ENCODE peak calls at places on chromosome 1, in nine cellular contexts. X is tibial artery; S is HS-5; K is stimulated activated CD4-positive, alpha-beta T cell treated with anti-CD3 and anti-CD28 coated beads, Interleukin-15, amount 100 ng/mL, for 48 hours; Q is psoas muscle; M is foreskin fibroblast; P is left lung; F is esophagus muscularis mucosa; B is EL. G is an unnamed sample.

GRCh38 chr1:179883040-179883501 is 986 bp downstream of the TOR1AIP1 start:
- DNase-seq in S (no peak), K (no peak), Q (no peak), F (no peak), X (no peak), P (no peak), M (no peak), B (no peak), G (no peak)

GRCh38 chr1:10434590-10434989 is 4.4 kb downstream of the CENPS start:
- DNase-seq in K (no peak), X (no peak), B (no peak), P (no peak), M (no peak), Q (no peak), F (no peak), S (no peak), G (no peak)

GRCh38 chr1:230158422-230159291 is 91.6 kb downstream of the GALNT2 start:
- DNase-seq in Q (no peak), S (no peak), F (no peak), X (no peak), M (no peak), K (no peak), P (no peak), B (no peak), G (peak; percentile 57)

GRCh38 chr1:17875882-17876280 is 120.7 kb downstream of the ACTL8 start:
- DNase-seq in S (peak; percentile 29), M (peak; percentile 68), F (no peak), X (no peak), Q (no peak), P (no peak), K (no peak), B (peak; percentile 72), G (no peak)

GRCh38 chr1:90198616-90199015 is 203.7 kb downstream of the ZNF326 start:
- DNase-seq in B (no peak), S (no peak), X (no peak), P (no peak), Q (no peak), M (no peak), K (no peak), F (no peak), G (no peak)

GRCh38 chr1:198220428-198220827 is 63.6 kb downstream of the NEK7 start:
- DNase-seq in S (peak; percentile 64), M (peak; percentile 86), F (no peak), X (no peak), K (no peak), P (no peak), B (peak; percentile 84), Q (no peak), G (no peak)

GRCh38 chr1:2170211-2170610 is 24.4 kb downstream of the FAAP20 start:
- DNase-seq in K (no peak), Q (no peak), S (no peak), F (no peak), X (no peak), M (peak; percentile 23), B (no peak), P (no peak), G (no peak)

GRCh38 chr1:89598450-89599331 is 34.2 kb upstream of the LRRC8C start:
- DNase-seq in Q (no peak), X (no peak), F (no peak), K (no peak), P (no peak), M (no peak), S (no peak), B (peak; percentile 36), G (peak; percentile 61)

GRCh38 chr1:116971965-116972675 is 29.4 kb upstream of the CD101 start:
- DNase-seq in S (no peak), Q (no peak), B (peak; percentile 22), X (no peak), F (peak; percentile 72), K (no peak), M (no peak), P (no peak), G (peak; percentile 19)

GRCh38 chr1:81650741-81651140 is 150.0 kb upstream of the ADGRL2 start:
- DNase-seq in X (no peak), F (no peak), B (no peak), M (no peak), P (no peak), S (no peak), K (no peak), Q (no peak), G (no peak)

GRCh38 chr1:177479600-177479999 is 308.8 kb downstream of the BRINP2 start:
- DNase-seq in B (no peak), M (no peak), F (no peak), K (no peak), Q (no peak), S (no peak), X (no peak), P (no peak), G (no peak)

GRCh38 chr1:115924730-115925129 is 51.6 kb upstream of the SLC22A15 start:
- DNase-seq in K (no peak), S (no peak), Q (no peak), P (no peak), F (no peak), B (no peak), M (no peak), X (no peak), G (no peak)

GRCh38 chr1:8571200-8571984 is 246.0 kb downstream of the RERE start:
- DNase-seq in M (peak; percentile 26), F (no peak), S (no peak), K (no peak), P (no peak), B (peak; percentile 14), X (peak; percentile 32), Q (no peak), G (peak; percentile 72)

GRCh38 chr1:28208818-28209441 is 23.9 kb downstream of the DNAJC8 start:
- DNase-seq in B (peak; percentile 62), Q (peak; percentile 37), S (no peak), K (peak; percentile 37), F (no peak), P (peak; percentile 56), X (peak; percentile 32), M (peak; percentile 37), G (peak; percentile 67)

GRCh38 chr1:233614173-233614742 is 352 bp downstream of the KCNK1 start:
- DNase-seq in S (no peak), K (no peak), F (no peak), Q (peak; percentile 23), P (peak; percentile 41), B (peak; percentile 12), X (no peak), M (peak; percentile 31), G (peak; percentile 44)

GRCh38 chr1:8427493-8427892 is 109.6 kb downstream of the SLC45A1 start:
- DNase-seq in M (no peak), B (no peak), P (no peak), Q (no peak), F (no peak), X (no peak), S (no peak), K (no peak), G (no peak)

GRCh38 chr1:43449708-43450069 is 4.0 kb downstream of the HYI start:
- DNase-seq in S (no peak), F (no peak), M (no peak), K (no peak), Q (no peak), B (no peak), P (no peak), X (no peak), G (no peak)

G was measured in NCI-H82.